ENCODE peak calls at places on chromosomes 1 and 21, in seven cellular contexts. One of them, this sample, is unnamed.

GRCh38 chr1:24555591-24556413 is at the start of gene NCMAP:
- DNase-seq in right atrium auricular region: no peak
- DNase-seq in foreskin keratinocyte: no peak
- DNase-seq in CD8-positive, alpha-beta T cell: peak; percentile 53
- DNase-seq in cardiac muscle cell: no peak
- DNase-seq in body of pancreas: peak; percentile 84
- DNase-seq in fibroblast of lung: no peak
- DNase-seq in this sample: peak; percentile 90

GRCh38 chr1:50181027-50181663 is 72.4 kb downstream of the ELAVL4 start:
- DNase-seq in right atrium auricular region: no peak
- DNase-seq in foreskin keratinocyte: no peak
- DNase-seq in CD8-positive, alpha-beta T cell: no peak
- DNase-seq in cardiac muscle cell: no peak
- DNase-seq in body of pancreas: no peak
- DNase-seq in fibroblast of lung: peak; percentile 12
- DNase-seq in this sample: no peak

GRCh38 chr1:91161749-91162148 is 139.9 kb upstream of the ZNF644 start:
- DNase-seq in right atrium auricular region: no peak
- DNase-seq in foreskin keratinocyte: no peak
- DNase-seq in CD8-positive, alpha-beta T cell: no peak
- DNase-seq in cardiac muscle cell: no peak
- DNase-seq in body of pancreas: no peak
- DNase-seq in fibroblast of lung: no peak
- DNase-seq in this sample: no peak

GRCh38 chr21:43318841-43319781 is 107.8 kb downstream of the SIK1 start:
- DNase-seq in right atrium auricular region: no peak
- DNase-seq in foreskin keratinocyte: no peak
- DNase-seq in CD8-positive, alpha-beta T cell: no peak
- DNase-seq in cardiac muscle cell: peak; percentile 56
- DNase-seq in body of pancreas: no peak
- DNase-seq in fibroblast of lung: peak; percentile 53
- DNase-seq in this sample: no peak

GRCh38 chr1:33036526-33037503 is at the start of gene AK2:
- DNase-seq in right atrium auricular region: peak; percentile 98
- DNase-seq in foreskin keratinocyte: peak; percentile 89
- DNase-seq in CD8-positive, alpha-beta T cell: peak; percentile 89
- DNase-seq in cardiac muscle cell: peak; percentile 98
- DNase-seq in body of pancreas: peak; percentile 96
- DNase-seq in fibroblast of lung: peak; percentile 97
- DNase-seq in this sample: peak; percentile 98

GRCh38 chr21:39644069-39644468 is 31.3 kb downstream of the B3GALT5 start:
- DNase-seq in right atrium auricular region: no peak
- DNase-seq in foreskin keratinocyte: no peak
- DNase-seq in CD8-positive, alpha-beta T cell: no peak
- DNase-seq in cardiac muscle cell: no peak
- DNase-seq in body of pancreas: no peak
- DNase-seq in fibroblast of lung: no peak
- DNase-seq in this sample: no peak

GRCh38 chr1:235818632-235819136 is 48.0 kb downstream of the LYST start:
- DNase-seq in right atrium auricular region: no peak
- DNase-seq in foreskin keratinocyte: no peak
- DNase-seq in CD8-positive, alpha-beta T cell: no peak
- DNase-seq in cardiac muscle cell: peak; percentile 4
- DNase-seq in body of pancreas: no peak
- DNase-seq in fibroblast of lung: peak; percentile 60
- DNase-seq in this sample: no peak

GRCh38 chr1:53393325-53393792 is 65.5 kb upstream of the LRP8 start:
- DNase-seq in right atrium auricular region: peak; percentile 84
- DNase-seq in foreskin keratinocyte: no peak
- DNase-seq in CD8-positive, alpha-beta T cell: peak; percentile 71
- DNase-seq in cardiac muscle cell: peak; percentile 74
- DNase-seq in body of pancreas: peak; percentile 75
- DNase-seq in fibroblast of lung: peak; percentile 44
- DNase-seq in this sample: peak; percentile 87

GRCh38 chr1:64755356-64755755 is 10.5 kb downstream of the RAVER2 start:
- DNase-seq in right atrium auricular region: no peak
- DNase-seq in foreskin keratinocyte: no peak
- DNase-seq in CD8-positive, alpha-beta T cell: no peak
- DNase-seq in cardiac muscle cell: no peak
- DNase-seq in body of pancreas: no peak
- DNase-seq in fibroblast of lung: no peak
- DNase-seq in this sample: no peak

GRCh38 chr1:236282719-236283118 is 961 bp upstream of the ERO1B start:
- DNase-seq in right atrium auricular region: no peak
- DNase-seq in foreskin keratinocyte: no peak
- DNase-seq in CD8-positive, alpha-beta T cell: no peak
- DNase-seq in cardiac muscle cell: no peak
- DNase-seq in body of pancreas: no peak
- DNase-seq in fibroblast of lung: no peak
- DNase-seq in this sample: no peak

GRCh38 chr1:39940253-39940652 is 14.7 kb upstream of the MFSD2A start:
- DNase-seq in right atrium auricular region: no peak
- DNase-seq in foreskin keratinocyte: no peak
- DNase-seq in CD8-positive, alpha-beta T cell: no peak
- DNase-seq in cardiac muscle cell: no peak
- DNase-seq in body of pancreas: no peak
- DNase-seq in fibroblast of lung: no peak
- DNase-seq in this sample: no peak

GRCh38 chr1:19456915-19457554 is 28.3 kb downstream of the CAPZB start:
- DNase-seq in right atrium auricular region: no peak
- DNase-seq in foreskin keratinocyte: no peak
- DNase-seq in CD8-positive, alpha-beta T cell: no peak
- DNase-seq in cardiac muscle cell: peak; percentile 73
- DNase-seq in body of pancreas: no peak
- DNase-seq in fibroblast of lung: peak; percentile 78
- DNase-seq in this sample: no peak

GRCh38 chr1:206457408-206457807 is 12.9 kb upstream of the IKBKE start:
- DNase-seq in right atrium auricular region: peak; percentile 69
- DNase-seq in foreskin keratinocyte: no peak
- DNase-seq in CD8-positive, alpha-beta T cell: no peak
- DNase-seq in cardiac muscle cell: no peak
- DNase-seq in body of pancreas: no peak
- DNase-seq in fibroblast of lung: no peak
- DNase-seq in this sample: no peak

GRCh38 chr1:192581131-192581927 is 5.8 kb downstream of the RGS1 start:
- DNase-seq in right atrium auricular region: no peak
- DNase-seq in foreskin keratinocyte: no peak
- DNase-seq in CD8-positive, alpha-beta T cell: no peak
- DNase-seq in cardiac muscle cell: no peak
- DNase-seq in body of pancreas: no peak
- DNase-seq in fibroblast of lung: no peak
- DNase-seq in this sample: no peak

GRCh38 chr1:119139857-119140176 is 636 bp downstream of the WARS2 start:
- DNase-seq in right atrium auricular region: no peak
- DNase-seq in foreskin keratinocyte: no peak
- DNase-seq in CD8-positive, alpha-beta T cell: no peak
- DNase-seq in cardiac muscle cell: no peak
- DNase-seq in body of pancreas: no peak
- DNase-seq in fibroblast of lung: no peak
- DNase-seq in this sample: no peak

GRCh38 chr1:119141020-119141424 is 569 bp upstream of the WARS2 start:
- DNase-seq in right atrium auricular region: peak; percentile 62
- DNase-seq in foreskin keratinocyte: peak; percentile 4
- DNase-seq in CD8-positive, alpha-beta T cell: peak; percentile 24
- DNase-seq in cardiac muscle cell: peak; percentile 43
- DNase-seq in body of pancreas: peak; percentile 14
- DNase-seq in fibroblast of lung: no peak
- DNase-seq in this sample: peak; percentile 67

GRCh38 chr1:119141660-119142059 is 1.2 kb upstream of the WARS2 start:
- DNase-seq in right atrium auricular region: no peak
- DNase-seq in foreskin keratinocyte: no peak
- DNase-seq in CD8-positive, alpha-beta T cell: no peak
- DNase-seq in cardiac muscle cell: no peak
- DNase-seq in body of pancreas: no peak
- DNase-seq in fibroblast of lung: no peak
- DNase-seq in this sample: no peak

GRCh38 chr1:119139393-119139792 is 1.1 kb downstream of the WARS2 start:
- DNase-seq in right atrium auricular region: no peak
- DNase-seq in foreskin keratinocyte: no peak
- DNase-seq in CD8-positive, alpha-beta T cell: peak; percentile 25
- DNase-seq in cardiac muscle cell: no peak
- DNase-seq in body of pancreas: no peak
- DNase-seq in fibroblast of lung: no peak
- DNase-seq in this sample: no peak

GRCh38 chr1:119140177-119141019 is at the start of gene WARS2:
- DNase-seq in right atrium auricular region: peak; percentile 99
- DNase-seq in foreskin keratinocyte: peak; percentile 95
- DNase-seq in CD8-positive, alpha-beta T cell: peak; percentile 93
- DNase-seq in cardiac muscle cell: peak; percentile 99
- DNase-seq in body of pancreas: peak; percentile 97
- DNase-seq in fibroblast of lung: peak; percentile 98
- DNase-seq in this sample: peak; percentile 97
- H3K4me1 ChIP-seq in right atrium auricular region: peaks cover 33% of the 10 kb centered on the region
- H3K4me1 ChIP-seq in foreskin keratinocyte: peaks cover 6% of the 10 kb centered on the region
- H3K4me1 ChIP-seq in CD8-positive, alpha-beta T cell: peaks cover 26% of the 10 kb centered on the region
- H3K4me1 ChIP-seq in cardiac muscle cell: peaks cover 5% of the 10 kb centered on the region
- H3K4me1 ChIP-seq in body of pancreas: peaks cover 21% of the 10 kb centered on the region
- H3K4me1 ChIP-seq in fibroblast of lung: peaks cover 7% of the 10 kb centered on the region
- H3K4me1 ChIP-seq in this sample: peaks cover 15% of the 10 kb centered on the region

GRCh38 chr1:205237526-205238484 is 10.1 kb downstream of the TMCC2 start:
- DNase-seq in right atrium auricular region: no peak
- DNase-seq in foreskin keratinocyte: no peak
- DNase-seq in CD8-positive, alpha-beta T cell: no peak
- DNase-seq in cardiac muscle cell: no peak
- DNase-seq in body of pancreas: no peak
- DNase-seq in fibroblast of lung: no peak
- DNase-seq in this sample: peak; percentile 37

GRCh38 chr1:205239078-205239477 is 11.3 kb downstream of the TMCC2 start:
- DNase-seq in right atrium auricular region: no peak
- DNase-seq in foreskin keratinocyte: no peak
- DNase-seq in CD8-positive, alpha-beta T cell: no peak
- DNase-seq in cardiac muscle cell: no peak
- DNase-seq in body of pancreas: no peak
- DNase-seq in fibroblast of lung: no peak
- DNase-seq in this sample: peak; percentile 59

GRCh38 chr1:205241366-205242030 is 13.8 kb downstream of the TMCC2 start:
- DNase-seq in right atrium auricular region: no peak
- DNase-seq in foreskin keratinocyte: no peak
- DNase-seq in CD8-positive, alpha-beta T cell: no peak
- DNase-seq in cardiac muscle cell: no peak
- DNase-seq in body of pancreas: no peak
- DNase-seq in fibroblast of lung: no peak
- DNase-seq in this sample: peak; percentile 57

GRCh38 chr1:205240569-205240968 is 12.8 kb downstream of the TMCC2 start:
- DNase-seq in right atrium auricular region: no peak
- DNase-seq in foreskin keratinocyte: no peak
- DNase-seq in CD8-positive, alpha-beta T cell: no peak
- DNase-seq in cardiac muscle cell: no peak
- DNase-seq in body of pancreas: no peak
- DNase-seq in fibroblast of lung: no peak
- DNase-seq in this sample: peak; percentile 20

GRCh38 chr1:205240118-205240517 is 12.4 kb downstream of the TMCC2 start:
- DNase-seq in right atrium auricular region: no peak
- DNase-seq in foreskin keratinocyte: no peak
- DNase-seq in CD8-positive, alpha-beta T cell: no peak
- DNase-seq in cardiac muscle cell: no peak
- DNase-seq in body of pancreas: no peak
- DNase-seq in fibroblast of lung: no peak
- DNase-seq in this sample: peak; percentile 64
- H3K4me1 ChIP-seq in right atrium auricular region: peaks cover 51% of the 10 kb centered on the region
- H3K4me1 ChIP-seq in foreskin keratinocyte: no peaks in the 10 kb centered on the region
- H3K4me1 ChIP-seq in CD8-positive, alpha-beta T cell: no peaks in the 10 kb centered on the region
- H3K4me1 ChIP-seq in cardiac muscle cell: no peaks in the 10 kb centered on the region
- H3K4me1 ChIP-seq in body of pancreas: no peaks in the 10 kb centered on the region
- H3K4me1 ChIP-seq in fibroblast of lung: peaks cover 2% of the 10 kb centered on the region
- H3K4me1 ChIP-seq in this sample: peaks cover 29% of the 10 kb centered on the region

DNA sequence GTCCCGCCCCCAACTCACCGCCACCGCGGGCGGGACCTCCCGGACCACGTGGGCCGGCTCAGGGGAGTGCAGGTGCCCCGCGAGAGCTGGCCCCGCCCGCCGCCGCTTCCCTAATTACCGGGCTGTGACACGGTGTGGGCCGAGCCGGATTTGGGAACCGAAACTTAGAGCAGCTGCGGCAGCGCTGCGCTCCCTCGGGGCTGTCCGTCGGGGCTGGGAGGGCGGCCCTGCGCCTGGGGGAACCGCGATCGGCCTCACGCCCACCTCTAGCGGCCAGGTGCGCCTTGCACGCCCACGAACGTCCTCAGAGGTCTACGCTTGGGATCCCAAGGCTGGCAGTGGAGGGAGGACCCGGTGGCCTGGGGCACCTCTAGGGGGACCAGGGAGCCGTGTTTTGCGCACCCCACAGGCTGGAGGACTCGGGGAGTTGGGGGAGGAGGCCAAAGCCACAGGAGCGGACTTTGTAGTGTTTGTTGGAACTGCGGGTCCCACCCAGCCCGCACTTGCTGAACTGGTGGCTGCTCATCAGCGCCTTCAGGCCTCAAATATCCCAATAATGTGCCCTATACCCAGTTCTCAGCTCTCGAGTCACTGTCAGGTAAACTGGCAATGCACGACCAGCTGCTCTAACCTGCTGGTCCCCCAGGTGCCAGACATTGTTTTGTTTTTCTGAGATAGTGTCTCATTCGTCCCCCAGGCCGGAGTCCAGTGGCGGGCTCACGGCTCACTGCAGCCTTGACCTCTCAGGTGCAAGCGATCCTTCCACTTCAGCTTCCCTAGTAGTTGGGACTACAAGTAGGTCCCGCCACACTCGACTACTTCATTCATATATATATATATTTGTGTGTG is 781 bp upstream of the NADK start:
- DNase-seq in right atrium auricular region: peak; percentile 76
- DNase-seq in foreskin keratinocyte: peak; percentile 49
- DNase-seq in CD8-positive, alpha-beta T cell: peak; percentile 80
- DNase-seq in cardiac muscle cell: no peak
- DNase-seq in body of pancreas: peak; percentile 82
- DNase-seq in fibroblast of lung: no peak
- DNase-seq in this sample: peak; percentile 97
- H3K4me1 ChIP-seq in right atrium auricular region: peaks cover 83% of the 10 kb centered on the region
- H3K4me1 ChIP-seq in foreskin keratinocyte: no peaks in the 10 kb centered on the region
- H3K4me1 ChIP-seq in CD8-positive, alpha-beta T cell: peaks cover 71% of the 10 kb centered on the region
- H3K4me1 ChIP-seq in cardiac muscle cell: peaks cover 23% of the 10 kb centered on the region
- H3K4me1 ChIP-seq in body of pancreas: peaks cover 89% of the 10 kb centered on the region
- H3K4me1 ChIP-seq in fibroblast of lung: peaks cover 20% of the 10 kb centered on the region
- H3K4me1 ChIP-seq in this sample: peaks cover 79% of the 10 kb centered on the region

DNA sequence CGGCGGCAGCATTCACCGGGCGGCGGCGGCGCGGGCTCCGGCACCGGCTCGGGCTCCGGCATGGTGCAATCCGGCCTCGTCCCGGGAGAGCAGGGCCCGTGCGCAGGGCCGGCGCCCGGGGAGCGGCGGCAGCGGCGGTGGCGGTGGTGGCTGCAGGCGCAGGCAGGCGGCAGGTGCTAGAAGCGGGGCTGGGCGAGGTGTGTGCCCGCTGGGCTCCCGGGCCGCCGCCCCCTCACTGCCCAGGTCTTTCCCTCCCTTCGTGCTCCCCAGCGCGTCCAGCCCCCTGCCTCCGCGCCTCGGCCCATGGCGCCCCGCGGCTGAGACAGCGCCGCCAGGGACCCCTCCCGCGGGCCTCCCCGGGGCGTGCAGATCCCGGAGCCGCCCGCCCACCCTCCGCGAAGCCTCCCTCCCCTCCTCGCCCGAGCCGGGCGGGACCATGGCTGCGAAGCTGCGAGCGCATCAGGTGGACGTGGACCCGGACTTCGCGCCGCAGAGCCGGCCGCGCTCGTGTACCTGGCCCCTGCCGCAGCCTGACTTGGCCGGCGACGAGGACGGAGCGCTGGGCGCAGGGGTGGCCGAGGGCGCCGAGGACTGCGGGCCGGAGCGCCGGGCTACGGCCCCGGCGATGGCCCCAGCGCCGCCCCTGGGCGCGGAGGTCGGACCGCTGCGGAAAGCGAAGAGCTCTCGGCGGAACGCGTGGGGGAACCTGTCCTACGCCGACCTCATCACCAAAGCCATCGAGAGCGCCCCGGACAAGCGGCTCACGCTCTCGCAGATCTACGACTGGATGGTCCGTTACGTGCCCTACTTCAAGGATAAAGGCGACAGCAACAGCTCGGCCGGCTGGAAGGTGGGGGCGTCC is 492 bp downstream of the FOXO6 start:
- DNase-seq in right atrium auricular region: no peak
- DNase-seq in foreskin keratinocyte: no peak
- DNase-seq in CD8-positive, alpha-beta T cell: no peak
- DNase-seq in cardiac muscle cell: no peak
- DNase-seq in body of pancreas: no peak
- DNase-seq in fibroblast of lung: no peak
- DNase-seq in this sample: peak; percentile 72
- H3K4me1 ChIP-seq in right atrium auricular region: peaks cover 80% of the 10 kb centered on the region
- H3K4me1 ChIP-seq in foreskin keratinocyte: peaks cover 15% of the 10 kb centered on the region
- H3K4me1 ChIP-seq in CD8-positive, alpha-beta T cell: peaks cover 25% of the 10 kb centered on the region
- H3K4me1 ChIP-seq in cardiac muscle cell: peaks cover 50% of the 10 kb centered on the region
- H3K4me1 ChIP-seq in body of pancreas: peaks cover 41% of the 10 kb centered on the region
- H3K4me1 ChIP-seq in fibroblast of lung: peaks cover 2% of the 10 kb centered on the region
- H3K4me1 ChIP-seq in this sample: peaks cover 16% of the 10 kb centered on the region

This sample was measured in upper lobe of right lung.